ENCODE peak calls at places on chromosomes 13 and 19, in six cellular contexts. Z is Panc1, H is lower leg skin, D is A549, S is DND-41, K is pancreas. F is an unnamed sample.

GRCh38 chr13:27953671-27954405 is 15.3 kb downstream of the CDX2 start:
- DNase-seq in Z (no peak), H (peak), D (peak), S (peak), K (peak), F (peak)

GRCh38 chr13:114099191-114099590 is 33.2 kb downstream of the RASA3 start:
- DNase-seq in Z (no peak), H (peak), D (peak), S (no peak), K (peak), F (peak)

GRCh38 chr13:63838366-63839110 is 2422.9 kb upstream of the PCDH20 start:
- DNase-seq in Z (no peak), H (no peak), D (no peak), S (no peak), K (no peak), F (no peak)

GRCh38 chr13:103299079-103299478 is 232.9 kb upstream of the SLC10A2 start:
- DNase-seq in Z (no peak), H (no peak), D (no peak), S (no peak), K (no peak), F (no peak)

GRCh38 chr13:107906131-107906530 is 309.2 kb downstream of the LIG4 start:
- DNase-seq in Z (no peak), H (no peak), D (peak), S (no peak), K (no peak), F (no peak)

GRCh38 chr13:49859568-49859967 is 67.1 kb upstream of the KPNA3 start:
- DNase-seq in Z (no peak), H (no peak), D (peak), S (no peak), K (no peak), F (no peak)

GRCh38 chr19:9073806-9074205 is 13.1 kb upstream of the OR1M1 start:
- DNase-seq in Z (no peak), H (no peak), D (no peak), S (no peak), K (no peak), F (no peak)

GRCh38 chr13:99980201-99981114 is 1.1 kb upstream of the ZIC2 start:
- DNase-seq in Z (no peak), H (no peak), D (peak), S (peak), K (peak), F (peak)

GRCh38 chr13:23986619-23987018 is 89.3 kb upstream of the C1QTNF9B start:
- DNase-seq in Z (no peak), H (no peak), D (no peak), S (no peak), K (no peak), F (no peak)

GRCh38 chr19:3186377-3186688 is 603 bp downstream of the NCLN start:
- DNase-seq in Z (no peak), H (no peak), D (no peak), S (peak), K (no peak), F (peak)

GRCh38 chr19:12913871-12914690 is 5.0 kb downstream of the SYCE2 start:
- DNase-seq in Z (no peak), H (peak), D (no peak), S (peak), K (no peak), F (no peak)

GRCh38 chr19:34960103-34960805 is 3.8 kb downstream of the ZNF792 start:
- DNase-seq in Z (no peak), H (no peak), D (no peak), S (no peak), K (no peak), F (no peak)
- H3K4me3 ChIP-seq in Z (no peak), H (no peak), D (no peak), S (no peak), K (no peak), F (no peak)

GRCh38 chr13:102197193-102197592 is 204.7 kb downstream of the FGF14 start:
- DNase-seq in Z (no peak), H (no peak), D (peak), S (no peak), K (no peak), F (peak)
- TF ChIP-seq CTCF in Z (no peak), H (no peak), D (no peak), S (peak), K (no peak), F (peak)

GRCh38 chr19:18419699-18420460 is 682 bp downstream of the SSBP4 start:
- DNase-seq in Z (no peak), H (no peak), D (no peak), S (peak), K (no peak), F (peak)

GRCh38 chr19:18420931-18421330 is 1.7 kb downstream of the SSBP4 start:
- DNase-seq in Z (no peak), H (no peak), D (no peak), S (no peak), K (no peak), F (no peak)

GRCh38 chr19:18422530-18423191 is 3.5 kb downstream of the SSBP4 start:
- DNase-seq in Z (no peak), H (no peak), D (no peak), S (peak), K (no peak), F (peak)

GRCh38 chr19:18423258-18424020 is 4.2 kb downstream of the SSBP4 start:
- DNase-seq in Z (no peak), H (no peak), D (no peak), S (no peak), K (no peak), F (no peak)

GRCh38 chr19:18421371-18421959 is 2.3 kb downstream of the SSBP4 start:
- DNase-seq in Z (no peak), H (no peak), D (no peak), S (no peak), K (no peak), F (no peak)
- H3K4me3 ChIP-seq in Z (peak), H (no peak), D (no peak), S (peak), K (no peak), F (no peak)

DNA sequence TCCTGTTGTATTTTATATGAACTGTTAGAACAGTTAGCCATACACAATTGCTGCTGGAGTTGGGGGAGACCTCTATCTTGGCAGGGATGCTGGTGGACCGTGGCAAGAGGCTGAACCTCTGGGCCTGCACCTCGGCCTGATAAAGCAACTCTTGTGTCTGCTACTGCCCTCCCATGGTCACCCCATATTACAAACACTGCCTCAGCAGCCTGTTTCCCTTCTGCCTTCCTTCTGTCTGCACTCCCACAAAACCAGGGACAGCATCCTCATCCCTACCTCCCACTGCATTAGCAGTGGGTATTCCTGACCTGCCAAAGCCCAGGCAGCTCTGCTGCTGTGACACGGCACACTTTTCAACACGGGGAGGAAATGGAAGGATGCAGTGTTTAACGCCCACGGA is 456.4 kb downstream of the FGF14 start:
- DNase-seq in Z (no peak), H (no peak), D (peak), S (no peak), K (no peak), F (peak)
- TF ChIP-seq CTCF in Z (no peak), H (no peak), D (no peak), S (peak), K (no peak), F (no peak)

DNA sequence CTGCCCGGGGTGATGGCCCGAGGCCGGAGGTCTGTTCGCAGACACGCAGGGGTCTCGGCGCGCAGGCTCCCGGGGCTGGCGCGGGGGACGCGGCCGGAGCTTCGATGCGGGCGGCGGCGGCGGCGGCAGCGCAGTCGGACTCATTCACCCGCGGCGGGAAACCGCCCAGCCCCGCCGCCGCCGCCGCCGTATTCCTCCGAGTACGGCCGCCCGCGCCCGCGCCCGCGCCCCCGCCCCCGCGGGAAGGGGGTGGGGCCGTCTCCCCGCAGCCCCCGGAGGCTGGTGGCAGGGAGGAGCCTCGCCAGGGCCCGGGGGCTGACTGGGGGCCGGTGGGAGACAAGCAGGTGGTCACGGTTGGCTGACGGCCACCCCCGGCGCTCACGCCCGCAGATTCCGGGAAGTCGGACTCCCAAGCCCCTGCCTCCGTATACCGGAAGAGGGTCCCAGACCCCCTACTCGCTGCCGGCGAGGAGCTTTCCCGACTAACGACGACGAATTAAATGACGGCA is at the start of gene C2CD4C:
- DNase-seq in Z (no peak), H (no peak), D (no peak), S (peak), K (no peak), F (no peak)
- H3K4me3 ChIP-seq in Z (peak), H (peak), D (peak), S (peak), K (peak), F (no peak)

DNA sequence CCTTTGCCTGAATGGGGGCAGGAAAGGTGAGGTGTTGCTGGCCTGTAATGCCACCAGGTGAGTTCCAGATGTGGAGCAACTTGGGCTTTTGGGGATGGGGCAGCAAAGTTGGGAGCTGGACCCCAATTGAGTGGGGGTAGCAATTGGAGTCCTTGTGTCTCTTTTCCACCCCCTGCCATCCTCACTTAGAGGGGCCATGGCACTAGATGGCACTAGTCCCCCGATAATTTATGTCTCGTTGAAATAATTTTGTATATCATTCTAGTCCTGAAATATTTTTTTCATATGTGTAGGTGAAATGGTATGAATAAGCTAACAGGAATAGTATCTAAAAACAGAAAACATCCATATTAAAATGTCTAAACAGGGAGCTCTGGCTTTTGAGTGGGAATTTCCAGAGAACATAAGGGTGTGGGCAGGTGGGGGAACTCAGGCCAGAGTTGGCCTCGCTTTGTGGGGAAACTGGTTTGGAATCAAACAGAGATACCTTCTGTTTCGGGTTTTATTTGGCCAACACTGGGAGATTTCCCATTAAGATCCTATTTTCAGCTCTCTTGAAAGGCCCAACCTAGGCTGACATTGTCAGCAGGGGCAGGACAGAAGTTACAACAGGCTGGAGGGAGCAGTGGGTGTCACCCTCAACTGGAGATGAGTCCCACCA is 3.4 kb downstream of the ZNF576 start:
- DNase-seq in Z (no peak), H (no peak), D (no peak), S (no peak), K (no peak), F (no peak)
- TF ChIP-seq CTCF in Z (no peak), H (no peak), D (no peak), S (peak), K (no peak), F (no peak)

GRCh38 chr19:19403373-19403901 is 2.0 kb upstream of the GATAD2A start:
- DNase-seq in Z (no peak), H (no peak), D (no peak), S (no peak), K (no peak), F (no peak)
- H3K4me3 ChIP-seq in Z (no peak), H (no peak), D (no peak), S (no peak), K (no peak), F (no peak)

GRCh38 chr19:56105090-56105701 is 15.9 kb downstream of the ZNF787 start:
- DNase-seq in Z (no peak), H (peak), D (peak), S (no peak), K (peak), F (no peak)
- TF ChIP-seq CTCF in Z (peak), H (no peak), D (peak), S (peak), K (peak), F (peak)

GRCh38 chr13:20227730-20228129 is 4.4 kb downstream of the GJB6 start:
- DNase-seq in Z (no peak), H (no peak), D (no peak), S (no peak), K (no peak), F (no peak)

GRCh38 chr13:20231839-20232555 is at the start of gene GJB6:
- DNase-seq in Z (no peak), H (no peak), D (no peak), S (no peak), K (no peak), F (no peak)

GRCh38 chr13:20227288-20227687 is 4.8 kb downstream of the GJB6 start:
- DNase-seq in Z (no peak), H (no peak), D (no peak), S (no peak), K (no peak), F (no peak)

GRCh38 chr13:20230913-20231838 is 943 bp downstream of the GJB6 start:
- DNase-seq in Z (no peak), H (no peak), D (no peak), S (no peak), K (no peak), F (no peak)

GRCh38 chr13:20232556-20233277 is 598 bp upstream of the GJB6 start:
- DNase-seq in Z (no peak), H (no peak), D (no peak), S (no peak), K (no peak), F (no peak)
- H3K4me3 ChIP-seq in Z (peak), H (no peak), D (peak), S (no peak), K (peak), F (no peak)

DNA sequence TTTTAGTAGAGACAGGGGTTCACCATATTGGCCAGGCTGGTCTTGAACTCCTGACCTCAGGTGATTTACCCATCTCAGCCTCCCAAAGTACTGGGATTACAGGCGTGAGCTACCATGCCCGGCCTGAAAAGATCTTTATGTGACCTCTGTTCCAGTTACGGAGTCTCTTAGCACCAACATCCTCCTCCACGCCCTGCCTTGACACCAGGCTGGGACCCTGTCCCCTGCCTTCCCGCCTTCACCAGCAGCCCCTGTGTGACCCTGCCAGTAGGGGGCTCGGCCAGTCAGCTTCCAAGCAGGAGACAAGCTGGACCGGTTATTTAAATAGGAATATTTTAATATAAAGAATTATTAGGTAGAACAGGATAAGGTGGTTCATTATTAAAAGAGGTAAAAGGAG is 54.2 kb downstream of the GPR12 start:
- DNase-seq in Z (no peak), H (no peak), D (no peak), S (no peak), K (no peak), F (no peak)
- TF ChIP-seq CTCF in Z (no peak), H (no peak), D (no peak), S (peak), K (no peak), F (no peak)

F was measured in GM12865.